ENCODE peak calls at places on chromosomes 5 and 9, in five cellular contexts. A, T, V, D and K are unnamed samples.

GRCh38 chr5:84614907-84615306 is 230.2 kb upstream of the EDIL3 start:
- DNase-seq in T (no peak), D (no peak), V (no peak), A (no peak), K (no peak)

GRCh38 chr5:24816206-24816605 is 171.4 kb upstream of the CDH10 start:
- DNase-seq in A (no peak), T (no peak), D (no peak), V (no peak), K (no peak)

GRCh38 chr5:172487671-172488070 is 33.3 kb upstream of the SH3PXD2B start:
- DNase-seq in A (no peak), T (no peak), D (no peak), V (peak), K (no peak)

GRCh38 chr5:136769900-136770684 is 404.7 kb upstream of the TRPC7 start:
- DNase-seq in A (peak), T (peak), V (peak), D (peak), K (peak)

GRCh38 chr9:86487222-86487841 is 133.1 kb upstream of the TUT7 start:
- DNase-seq in D (peak), V (no peak), A (peak), T (no peak), K (no peak)

GRCh38 chr5:149647334-149647733 is 66.0 kb downstream of the ARHGEF37 start:
- DNase-seq in A (no peak), D (no peak), V (peak), T (no peak), K (no peak)

GRCh38 chr5:68333649-68334549 is 118.3 kb downstream of the PIK3R1 start:
- DNase-seq in D (peak), T (no peak), A (no peak), V (no peak), K (no peak)

GRCh38 chr9:76161546-76161945 is 232.7 kb downstream of the RFK start:
- DNase-seq in D (no peak), V (no peak), T (no peak), A (no peak), K (no peak)

GRCh38 chr5:59007460-59008063 is 424.7 kb downstream of the RAB3C start:
- DNase-seq in V (no peak), D (peak), T (no peak), A (peak), K (no peak)

GRCh38 chr9:3441197-3441816 is 84.5 kb downstream of the RFX3 start:
- DNase-seq in A (peak), V (no peak), D (peak), T (peak), K (peak)

GRCh38 chr5:159874308-159874707 is 42.0 kb upstream of the ADRA1B start:
- DNase-seq in T (no peak), V (no peak), A (no peak), D (peak), K (no peak)

GRCh38 chr5:380701-381309 is 59.3 kb downstream of the AHRR start:
- DNase-seq in D (no peak), A (no peak), T (no peak), V (no peak), K (no peak)

GRCh38 chr5:174045470-174046025 is at the start of gene NSG2:
- DNase-seq in V (peak), D (peak), A (peak), T (peak), K (peak)

GRCh38 chr5:17732351-17732923 is 98.2 kb downstream of the TAF11L14 start:
- DNase-seq in T (no peak), V (no peak), A (no peak), D (no peak), K (no peak)

GRCh38 chr9:95028855-95029219 is 288.7 kb downstream of the FANCC start:
- DNase-seq in T (no peak), D (no peak), V (no peak), A (no peak), K (no peak)

GRCh38 chr9:126524353-126525077 is 89.2 kb upstream of the LMX1B start:
- DNase-seq in T (no peak), A (no peak), V (no peak), D (no peak), K (no peak)

GRCh38 chr9:17682684-17683083 is 103.8 kb downstream of the SH3GL2 start:
- DNase-seq in T (no peak), D (no peak), A (no peak), V (no peak), K (no peak)

GRCh38 chr5:6322163-6322713 is 56.1 kb downstream of the MED10 start:
- DNase-seq in A (no peak), T (no peak), D (no peak), V (no peak), K (no peak)

GRCh38 chr9:88804289-88804596 is 187.0 kb upstream of the S1PR3 start:
- DNase-seq in V (no peak), A (no peak), T (no peak), D (no peak), K (no peak)

GRCh38 chr9:110178281-110178680 is 29.7 kb downstream of the C9orf152 start:
- DNase-seq in A (no peak), T (no peak), D (no peak), V (peak), K (no peak)

GRCh38 chr9:90942555-90942954 is 140.9 kb downstream of the SYK start:
- DNase-seq in T (no peak), V (no peak), D (peak), A (no peak), K (no peak)

GRCh38 chr5:177359451-177359851 is 1.7 kb downstream of the RGS14 start:
- DNase-seq in V (no peak), A (no peak), T (no peak), D (no peak), K (no peak)

GRCh38 chr9:116207371-116208111 is 54.0 kb downstream of the PAPPA start:
- DNase-seq in D (no peak), A (no peak), T (no peak), V (no peak), K (no peak)

GRCh38 chr5:65157906-65158603 is 323.7 kb downstream of the ADAMTS6 start:
- DNase-seq in D (no peak), A (no peak), V (no peak), T (no peak), K (no peak)

GRCh38 chr5:173629628-173630027 is 13.2 kb upstream of the BOD1 start:
- DNase-seq in V (no peak), A (no peak), T (peak), D (no peak), K (no peak)

GRCh38 chr5:172504736-172505402 is 50.5 kb upstream of the SH3PXD2B start:
- DNase-seq in V (peak), A (no peak), D (no peak), T (no peak), K (no peak)